ENCODE peak calls at places on chromosomes 4 and X, in ten cellular contexts. H is NCI-H345; I is AG04449; B is PC-9; Y is Caki2; W is CD8-positive, alpha-beta memory T cell; G is CD4-positive, alpha-beta T cell; S is fibroblast of lung; D is amniotic stem cell; U is colonic mucosa. N is an unnamed sample.

GRCh38 chr4:1377606-1378261 is 28.5 kb downstream of the NKX1-1 start:
- DNase-seq in H (no peak), I (no peak), B (no peak), Y (no peak), W (peak; percentile 35), G (no peak), S (no peak), D (no peak), U (no peak), N (no peak)

GRCh38 chr4:110860125-110860524 is 237.2 kb upstream of the PITX2 start:
- DNase-seq in H (no peak), I (no peak), B (no peak), Y (no peak), W (no peak), G (no peak), S (no peak), D (no peak), U (no peak), N (no peak)

GRCh38 chr4:39054497-39054896 is 7.5 kb upstream of the KLHL5 start:
- DNase-seq in H (no peak), I (no peak), B (no peak), Y (peak; percentile 65), W (no peak), G (no peak), S (no peak), D (no peak), U (no peak), N (no peak)

GRCh38 chr4:73499996-73500765 is 18.6 kb downstream of the AFM start:
- DNase-seq in H (no peak), I (no peak), B (no peak), Y (no peak), W (no peak), G (no peak), S (no peak), D (no peak), U (no peak), N (no peak)

GRCh38 chr4:68267433-68267944 is 22.0 kb upstream of the TMPRSS11B start:
- DNase-seq in H (no peak), I (no peak), B (no peak), Y (peak; percentile 58), W (no peak), G (no peak), S (peak; percentile 88), D (no peak), U (no peak), N (no peak)

GRCh38 chrX:2707334-2707760 is 16.3 kb downstream of the CD99 start:
- DNase-seq in H (no peak), I (peak; percentile 76), B (peak; percentile 96), Y (peak; percentile 94), W (peak; percentile 81), G (peak; percentile 28), S (peak; percentile 81), D (no peak), U (peak; percentile 47), N (no peak)

GRCh38 chr4:2689825-2690700 is 66.1 kb downstream of the TNIP2 start:
- DNase-seq in H (no peak), I (no peak), B (no peak), Y (peak; percentile 88), W (no peak), G (no peak), S (peak; percentile 22), D (no peak), U (no peak), N (no peak)

GRCh38 chrX:23819385-23820234 is 36.6 kb downstream of the SAT1 start:
- DNase-seq in H (no peak), I (no peak), B (no peak), Y (no peak), W (no peak), G (no peak), S (peak; percentile 77), D (no peak), U (no peak), N (no peak)

GRCh38 chr4:36763814-36764213 is 480.7 kb upstream of the NWD2 start:
- DNase-seq in H (no peak), I (no peak), B (no peak), Y (no peak), W (no peak), G (no peak), S (no peak), D (no peak), U (no peak), N (no peak)

GRCh38 chrX:71637848-71638247 is 19.5 kb upstream of the CXCR3 start:
- DNase-seq in H (no peak), I (no peak), B (no peak), Y (no peak), W (no peak), G (no peak), S (peak; percentile 36), D (peak; percentile 1), U (no peak), N (no peak)

GRCh38 chr4:82733636-82734035 is 65.0 kb downstream of the SCD5 start:
- DNase-seq in H (no peak), I (no peak), B (peak; percentile 67), Y (peak; percentile 19), W (no peak), G (no peak), S (peak; percentile 84), D (no peak), U (no peak), N (no peak)

GRCh38 chr4:133156096-133156495 is 7.0 kb downstream of the PCDH10 start:
- DNase-seq in H (no peak), I (no peak), B (no peak), Y (peak; percentile 30), W (no peak), G (no peak), S (peak; percentile 80), D (no peak), U (no peak), N (no peak)

GRCh38 chr4:89283226-89283974 is 24.2 kb downstream of the GPRIN3 start:
- DNase-seq in H (no peak), I (no peak), B (no peak), Y (no peak), W (peak; percentile 88), G (peak; percentile 27), S (peak; percentile 48), D (no peak), U (peak; percentile 65), N (no peak)

GRCh38 chr4:55071951-55072350 is 53.4 kb downstream of the KDR start:
- DNase-seq in H (no peak), I (no peak), B (no peak), Y (no peak), W (no peak), G (no peak), S (no peak), D (no peak), U (no peak), N (no peak)

GRCh38 chrX:5537098-5537497 is 691.6 kb downstream of the NLGN4X start:
- DNase-seq in H (no peak), I (no peak), B (no peak), Y (no peak), W (no peak), G (no peak), S (no peak), D (no peak), U (no peak), N (no peak)

GRCh38 chr4:94516067-94516466 is 64.3 kb downstream of the PDLIM5 start:
- DNase-seq in H (no peak), I (peak; percentile 90), B (peak; percentile 46), Y (peak; percentile 49), W (no peak), G (no peak), S (peak; percentile 94), D (peak; percentile 33), U (no peak), N (no peak)

GRCh38 chr4:141972950-141973349 is 336.6 kb downstream of the IL15 start:
- DNase-seq in H (no peak), I (no peak), B (no peak), Y (no peak), W (no peak), G (no peak), S (no peak), D (no peak), U (no peak), N (no peak)

GRCh38 chrX:107894038-107894437 is 68.4 kb downstream of the MID2 start:
- DNase-seq in H (peak; percentile 44), I (no peak), B (peak; percentile 74), Y (peak; percentile 30), W (no peak), G (peak; percentile 9), S (peak; percentile 21), D (no peak), U (peak; percentile 35), N (no peak)

GRCh38 chrX:13420545-13421183 is 100.8 kb upstream of the ATXN3L start:
- DNase-seq in H (no peak), I (no peak), B (no peak), Y (no peak), W (no peak), G (no peak), S (no peak), D (no peak), U (no peak), N (no peak)

GRCh38 chr4:43411226-43411625 is 518.7 kb downstream of the GRXCR1 start:
- DNase-seq in H (no peak), I (no peak), B (no peak), Y (no peak), W (no peak), G (no peak), S (peak; percentile 36), D (no peak), U (no peak), N (no peak)

GRCh38 chr4:154399259-154399974 is 92.2 kb downstream of the DCHS2 start:
- DNase-seq in H (no peak), I (no peak), B (no peak), Y (peak; percentile 58), W (no peak), G (no peak), S (no peak), D (no peak), U (no peak), N (no peak)

GRCh38 chrX:128052303-128052702 is at the start of gene ACTRT1:
- DNase-seq in H (no peak), I (no peak), B (no peak), Y (no peak), W (no peak), G (no peak), S (no peak), D (no peak), U (no peak), N (no peak)

GRCh38 chr4:168811793-168812651 is 198.0 kb downstream of the CBR4 start:
- DNase-seq in H (no peak), I (no peak), B (no peak), Y (no peak), W (no peak), G (no peak), S (peak; percentile 88), D (no peak), U (no peak), N (no peak)